ENCODE peak calls at places on chromosomes 4 and X, in five cellular contexts. T is tibial nerve, E is vagina, I is K562, L is breast epithelium. A is an unnamed sample. For H3K36me3, the result is how much of the 10 kb centered on the place peaks cover.

GRCh38 chrX:118350715-118351114 is 4.8 kb downstream of the WDR44 start:
- DNase-seq in T (no peak), E (no peak), I (no peak), L (no peak), A (no peak)

GRCh38 chrX:108224727-108225455 is 133.3 kb downstream of the ATG4A start:
- DNase-seq in T (no peak), E (no peak), I (peak), L (no peak), A (no peak)

GRCh38 chr4:116788723-116789122 is 296.7 kb downstream of the TRAM1L1 start:
- DNase-seq in T (no peak), E (no peak), I (no peak), L (no peak), A (no peak)

GRCh38 chr4:182929296-182929695 is 12.1 kb upstream of the DCTD start:
- DNase-seq in T (no peak), E (no peak), I (no peak), L (no peak), A (no peak)

GRCh38 chr4:153788419-153789276 is at the start of gene SFRP2:
- DNase-seq in T (peak), E (no peak), I (no peak), L (no peak), A (no peak)

GRCh38 chrX:8815460-8816065 is 14.4 kb upstream of the FAM9A start:
- DNase-seq in T (no peak), E (no peak), I (peak), L (no peak), A (no peak)

GRCh38 chr4:907691-908437 is 24.3 kb downstream of the GAK start:
- DNase-seq in T (no peak), E (no peak), I (no peak), L (no peak), A (no peak)

GRCh38 chr4:137755033-137755471 is 222.8 kb upstream of the PCDH18 start:
- DNase-seq in T (no peak), E (no peak), I (no peak), L (no peak), A (no peak)

GRCh38 chrX:133921764-133922389 is 63.5 kb downstream of the GPC3 start:
- DNase-seq in T (no peak), E (no peak), I (peak), L (no peak), A (peak)

DNA sequence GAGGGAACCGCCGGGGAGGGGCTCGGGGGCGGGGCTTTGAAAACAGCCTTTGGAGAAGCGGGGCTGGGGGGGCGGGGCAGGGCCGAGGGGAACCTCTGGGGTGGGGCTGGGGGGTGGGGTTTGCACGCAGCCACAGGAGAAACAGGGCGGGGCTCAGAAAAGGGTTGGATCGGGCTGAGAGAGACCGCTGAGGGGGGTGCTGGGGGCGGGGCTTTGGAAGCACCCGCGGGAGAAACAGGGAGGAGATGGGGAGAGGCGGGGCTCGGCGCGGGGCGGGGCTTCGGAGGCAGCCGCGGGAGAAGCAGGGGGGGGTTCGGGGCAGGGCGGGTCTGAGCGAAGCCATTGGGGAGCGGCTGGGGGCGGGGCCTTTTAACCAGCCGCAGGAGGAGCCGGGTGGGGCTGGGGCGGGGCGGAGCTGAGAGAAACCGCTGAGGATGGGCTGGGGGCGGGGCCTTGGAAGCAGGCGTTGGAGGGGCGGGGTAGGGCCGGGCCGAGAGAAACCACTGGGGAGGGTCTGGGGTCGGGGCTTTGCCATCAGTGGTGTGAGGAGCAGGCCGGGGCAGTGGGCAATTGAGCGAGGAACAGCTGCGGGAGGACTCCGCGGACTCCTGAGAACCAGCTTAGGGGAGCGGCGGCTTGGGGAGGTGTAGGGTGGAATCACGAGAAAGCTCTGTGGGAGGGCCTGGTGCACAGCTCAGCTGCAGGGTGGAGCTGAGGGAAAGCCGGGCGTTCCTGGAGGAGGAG is 1.2 kb upstream of the EOLA2 start:
- DNase-seq in T (peak), E (no peak), I (peak), L (peak), A (peak)
- TF ChIP-seq POLR2A in T (peak), E (no peak), I (no peak), L (no peak), A (no peak)

GRCh38 chr4:7771056-7771455 is 168.6 kb downstream of the AFAP1 start:
- DNase-seq in T (no peak), E (no peak), I (no peak), L (no peak), A (no peak)
- H3K36me3 ChIP-seq in T (half or more), E (under half), I (under half), L (under half), A (under half)

DNA sequence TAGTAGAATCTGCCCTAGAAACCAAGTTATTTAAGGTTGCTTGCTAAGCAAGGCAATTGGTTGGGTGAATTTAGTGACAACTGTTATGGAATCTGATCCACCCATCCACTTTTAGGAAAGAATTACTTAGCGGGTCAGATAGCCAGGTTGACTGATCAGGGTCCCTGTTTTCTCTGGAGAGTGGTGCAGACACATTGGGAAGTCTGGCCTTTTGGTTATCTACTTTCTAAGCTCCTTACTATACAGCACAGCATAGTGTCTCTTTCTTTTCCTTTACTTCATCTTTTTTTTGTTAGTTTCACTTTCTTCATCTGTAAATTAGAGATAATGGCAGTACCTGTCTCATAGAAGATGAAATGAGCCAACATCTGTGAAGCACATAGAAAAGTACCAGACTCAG is 7.4 kb downstream of the HERC3 start:
- DNase-seq in T (no peak), E (no peak), I (no peak), L (no peak), A (no peak)
- H3K4me3 ChIP-seq in T (no peak), E (no peak), I (no peak), L (no peak), A (no peak)

GRCh38 chrX:139932901-139933796 is at the start of gene ATP11C:
- DNase-seq in T (peak), E (no peak), I (peak), L (peak), A (peak)
- TF ChIP-seq POLR2A in T (peak), E (no peak), I (peak), L (no peak), A (peak)

GRCh38 chr4:78441786-78442185 is 109.8 kb upstream of the ANXA3 start:
- DNase-seq in T (no peak), E (no peak), I (no peak), L (no peak), A (no peak)

GRCh38 chr4:78432896-78433295 is 118.7 kb upstream of the ANXA3 start:
- DNase-seq in T (no peak), E (no peak), I (no peak), L (no peak), A (no peak)

GRCh38 chr4:78439328-78439727 is 112.2 kb upstream of the ANXA3 start:
- DNase-seq in T (no peak), E (no peak), I (no peak), L (no peak), A (peak)

GRCh38 chr4:78437608-78438088 is 113.9 kb upstream of the ANXA3 start:
- DNase-seq in T (no peak), E (no peak), I (no peak), L (no peak), A (no peak)
- H3K36me3 ChIP-seq in T (under half), E (under half), I (under half), L (under half), A (under half)

GRCh38 chrX:103536071-103536470 is 16.8 kb upstream of the RAB40A start:
- DNase-seq in T (no peak), E (no peak), I (no peak), L (no peak), A (no peak)

GRCh38 chrX:103531002-103531401 is 11.7 kb upstream of the RAB40A start:
- DNase-seq in T (no peak), E (no peak), I (no peak), L (no peak), A (no peak)

GRCh38 chrX:103535206-103535605 is 15.9 kb upstream of the RAB40A start:
- DNase-seq in T (no peak), E (no peak), I (no peak), L (no peak), A (no peak)

GRCh38 chrX:103530540-103530939 is 11.3 kb upstream of the RAB40A start:
- DNase-seq in T (no peak), E (no peak), I (no peak), L (no peak), A (no peak)

GRCh38 chrX:103533428-103534216 is 14.3 kb upstream of the RAB40A start:
- DNase-seq in T (peak), E (no peak), I (peak), L (peak), A (peak)
- H3K4me3 ChIP-seq in T (peak), E (peak), I (no peak), L (peak), A (peak)

DNA sequence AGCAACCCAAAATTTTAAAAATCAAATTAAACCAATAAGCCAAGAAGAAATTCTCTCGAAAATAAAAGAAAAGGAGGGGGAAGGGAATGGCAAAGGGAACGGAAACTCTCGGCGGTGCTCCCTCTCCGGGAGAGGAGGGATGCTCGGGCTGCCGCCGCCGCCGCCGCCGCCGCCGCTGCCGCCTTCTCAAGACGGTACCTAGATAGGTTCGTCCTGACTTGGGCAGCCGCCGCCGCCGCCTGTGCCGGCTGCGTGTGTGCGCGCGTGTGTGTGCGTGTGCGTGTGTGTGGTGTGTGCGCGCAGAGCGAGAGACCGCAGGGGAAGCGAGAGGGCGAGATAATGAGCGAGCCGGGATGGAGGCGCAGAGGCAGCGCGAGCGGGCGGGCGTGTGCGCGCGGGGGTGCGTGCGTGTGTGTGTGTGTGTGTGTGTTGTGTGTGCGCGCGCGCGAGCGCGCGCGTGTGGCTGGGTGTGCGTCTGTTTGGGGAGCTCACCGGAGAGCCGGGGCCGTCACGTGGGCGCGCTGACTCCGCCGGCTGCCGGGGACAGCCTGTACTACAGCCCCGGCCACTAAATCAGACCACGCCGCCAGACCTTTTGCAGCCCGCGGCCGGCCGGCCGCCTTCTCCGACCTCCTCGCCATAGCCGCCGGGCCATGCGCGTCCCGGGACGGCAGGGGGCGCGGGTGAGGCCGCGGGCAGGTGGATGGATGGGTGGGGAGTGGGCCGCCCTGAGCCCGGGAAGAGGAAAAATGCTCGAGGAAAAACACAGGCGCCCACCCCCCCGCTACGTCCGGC is 111.6 kb downstream of the DHX15 start:
- DNase-seq in T (peak), E (no peak), I (peak), L (peak), A (peak)
- TF ChIP-seq POLR2A in T (peak), E (no peak), I (no peak), L (no peak), A (no peak)

GRCh38 chr4:26424838-26425237 is 65.4 kb downstream of the CCKAR start:
- DNase-seq in T (no peak), E (no peak), I (no peak), L (no peak), A (no peak)
- H3K36me3 ChIP-seq in T (half or more), E (under half), I (under half), L (under half), A (under half)